ENCODE peak calls at places on chromosomes 6 and 20, in six cellular contexts. T is AG09309, C is fibroblast of lung, L is heart left ventricle, G is lung, W is neural crest cell. H is an unnamed sample.

GRCh38 chr20:57397693-57398108 is 6.5 kb downstream of the RBM38 start:
- DNase-seq in T (no peak), C (no peak), L (peak), G (no peak), W (no peak), H (no peak)

GRCh38 chr20:21557246-21557982 is 43.5 kb upstream of the NKX2-2 start:
- DNase-seq in T (no peak), C (no peak), L (no peak), G (no peak), W (no peak), H (no peak)

GRCh38 chr6:160163912-160164311 is 42.3 kb downstream of the SLC22A1 start:
- DNase-seq in T (no peak), C (no peak), L (no peak), G (no peak), W (no peak), H (no peak)

GRCh38 chr6:16216501-16217155 is 21.8 kb upstream of the GMPR start:
- DNase-seq in T (no peak), C (peak), L (peak), G (no peak), W (no peak), H (no peak)

GRCh38 chr6:91704531-91704930 is 1117.7 kb upstream of the MAP3K7 start:
- DNase-seq in T (no peak), C (peak), L (no peak), G (no peak), W (no peak), H (no peak)

GRCh38 chr6:161242779-161243693 is 30.8 kb downstream of the AGPAT4 start:
- DNase-seq in T (peak), C (peak), L (no peak), G (no peak), W (no peak), H (no peak)

GRCh38 chr6:19818805-19819204 is 18.4 kb upstream of the ID4 start:
- DNase-seq in T (no peak), C (no peak), L (no peak), G (no peak), W (no peak), H (no peak)

GRCh38 chr20:32336918-32337347 is 21.2 kb upstream of the ASXL1 start:
- DNase-seq in T (no peak), C (peak), L (no peak), G (no peak), W (no peak), H (no peak)

GRCh38 chr20:50445367-50446151 is 64.6 kb upstream of the PTPN1 start:
- DNase-seq in T (no peak), C (no peak), L (no peak), G (no peak), W (no peak), H (no peak)

GRCh38 chr6:148323344-148323743 is 19.3 kb upstream of the SASH1 start:
- DNase-seq in T (peak), C (no peak), L (no peak), G (no peak), W (no peak), H (no peak)

GRCh38 chr6:122770835-122771601 is 8.5 kb upstream of the FABP7 start:
- DNase-seq in T (no peak), C (no peak), L (no peak), G (no peak), W (no peak), H (no peak)

GRCh38 chr6:142810952-142811514 is 133.9 kb downstream of the HIVEP2 start:
- DNase-seq in T (no peak), C (peak), L (no peak), G (no peak), W (no peak), H (peak)

GRCh38 chr6:154865291-154865690 is 129.8 kb upstream of the TIAM2 start:
- DNase-seq in T (no peak), C (peak), L (no peak), G (no peak), W (no peak), H (no peak)

GRCh38 chr20:37071481-37071911 is 24.3 kb downstream of the RBL1 start:
- DNase-seq in T (peak), C (peak), L (no peak), G (no peak), W (no peak), H (no peak)

GRCh38 chr6:101429291-101429690 is 35.8 kb downstream of the GRIK2 start:
- DNase-seq in T (no peak), C (peak), L (no peak), G (no peak), W (no peak), H (no peak)

GRCh38 chr6:125073071-125073470 is 80.5 kb upstream of the TPD52L1 start:
- DNase-seq in T (no peak), C (peak), L (no peak), G (no peak), W (no peak), H (no peak)

GRCh38 chr6:137087902-137088301 is 43.1 kb upstream of the IL20RA start:
- DNase-seq in T (no peak), C (no peak), L (no peak), G (no peak), W (no peak), H (no peak)

GRCh38 chr6:85452441-85452881 is 2.6 kb downstream of the NT5E start:
- DNase-seq in T (peak), C (peak), L (no peak), G (no peak), W (no peak), H (peak)

GRCh38 chr6:42307141-42307470 is 89.4 kb upstream of the MRPS10 start:
- DNase-seq in T (no peak), C (no peak), L (no peak), G (no peak), W (no peak), H (no peak)

GRCh38 chr20:53244711-53245110 is 272.6 kb downstream of the TSHZ2 start:
- DNase-seq in T (no peak), C (peak), L (no peak), G (no peak), W (no peak), H (no peak)

GRCh38 chr6:40054602-40055001 is 120.3 kb upstream of the MOCS1 start:
- DNase-seq in T (no peak), C (no peak), L (no peak), G (no peak), W (no peak), H (no peak)

GRCh38 chr6:53095716-53096115 is 30.5 kb downstream of the FBXO9 start:
- DNase-seq in T (no peak), C (peak), L (no peak), G (no peak), W (no peak), H (no peak)

GRCh38 chr6:100300221-100300736 is 164.4 kb downstream of the SIM1 start:
- DNase-seq in T (peak), C (peak), L (no peak), G (no peak), W (no peak), H (peak)

GRCh38 chr6:1896897-1897296 is 287.2 kb downstream of the FOXC1 start:
- DNase-seq in T (no peak), C (no peak), L (no peak), G (no peak), W (no peak), H (no peak)

GRCh38 chr6:137231895-137232294 is 12.7 kb upstream of the IFNGR1 start:
- DNase-seq in T (no peak), C (no peak), L (no peak), G (no peak), W (no peak), H (no peak)

GRCh38 chr6:128327890-128328289 is 192.5 kb downstream of the PTPRK start:
- DNase-seq in T (no peak), C (no peak), L (no peak), G (no peak), W (no peak), H (no peak)

GRCh38 chr20:24762791-24763350 is 186.2 kb upstream of the CST7 start:
- DNase-seq in T (no peak), C (no peak), L (no peak), G (no peak), W (no peak), H (no peak)

GRCh38 chr6:156359912-156360311 is 417.3 kb upstream of the ARID1B start:
- DNase-seq in T (no peak), C (no peak), L (no peak), G (no peak), W (no peak), H (no peak)
- TF ChIP-seq CTCF in T (peak), C (no peak), L (no peak), G (no peak), W (peak), H (peak)

GRCh38 chr6:132830236-132830799 is 15.9 kb downstream of the RPS12 start:
- DNase-seq in T (no peak), C (peak), L (no peak), G (no peak), W (no peak), H (no peak)
- TF ChIP-seq CTCF in T (peak), C (peak), L (peak), G (no peak), W (peak), H (peak)

DNA sequence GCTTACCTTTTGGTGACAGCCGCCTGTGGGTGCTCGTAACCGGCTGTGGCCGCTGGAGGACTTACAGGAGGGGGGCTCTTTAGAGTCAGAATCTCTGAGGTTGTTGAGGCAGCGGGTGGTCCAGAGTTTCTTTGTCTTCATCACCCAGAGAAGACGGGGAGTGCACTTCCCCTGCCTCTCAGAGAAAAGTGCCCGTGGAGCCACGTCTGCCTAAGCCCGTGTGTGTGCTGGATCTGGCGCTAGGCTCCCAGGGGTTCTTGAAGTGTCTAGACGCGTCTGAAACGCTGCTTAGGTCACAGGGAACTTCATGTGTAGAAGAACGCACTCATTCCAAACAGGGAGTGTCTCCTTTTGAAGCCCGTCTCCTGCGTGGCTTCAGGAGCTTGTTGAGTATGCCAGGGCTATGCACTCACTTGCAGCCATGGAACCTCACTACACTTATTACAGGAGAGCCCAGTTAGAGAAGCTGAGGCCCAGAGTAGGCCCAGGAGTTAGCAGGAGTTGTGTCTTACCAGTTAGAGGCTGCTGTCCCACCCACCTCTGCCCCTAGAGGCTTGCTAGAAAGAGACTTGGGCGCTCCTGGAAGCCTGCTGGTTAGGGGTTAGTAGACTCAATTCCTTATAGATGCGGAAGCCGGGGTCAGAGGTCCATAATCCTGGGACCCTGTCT is 1.3 kb downstream of the LSM14B start:
- DNase-seq in T (no peak), C (peak), L (no peak), G (peak), W (no peak), H (no peak)
- TF ChIP-seq CTCF in T (no peak), C (peak), L (no peak), G (no peak), W (no peak), H (no peak)

DNA sequence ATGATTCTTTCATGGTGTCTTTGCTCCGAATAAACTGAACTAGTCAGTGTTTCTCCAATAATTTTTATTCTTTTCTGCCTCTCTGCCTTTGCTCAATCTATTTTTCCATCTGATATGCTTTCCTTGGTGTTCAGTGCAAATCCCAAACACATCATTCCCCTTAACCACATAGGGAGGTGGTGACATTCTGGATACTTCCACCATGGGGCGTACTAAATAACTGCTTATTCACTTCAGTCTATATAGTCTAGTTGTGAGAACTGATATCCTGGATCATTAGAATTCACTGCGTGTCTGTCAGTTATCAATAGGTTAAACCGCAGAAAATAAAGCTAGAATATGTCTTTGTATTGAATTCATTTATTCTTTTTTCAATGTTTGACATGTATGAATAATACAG is 83.1 kb downstream of the KCNQ5 start:
- DNase-seq in T (no peak), C (no peak), L (no peak), G (no peak), W (no peak), H (no peak)
- TF ChIP-seq CTCF in T (peak), C (peak), L (no peak), G (no peak), W (no peak), H (no peak)

DNA sequence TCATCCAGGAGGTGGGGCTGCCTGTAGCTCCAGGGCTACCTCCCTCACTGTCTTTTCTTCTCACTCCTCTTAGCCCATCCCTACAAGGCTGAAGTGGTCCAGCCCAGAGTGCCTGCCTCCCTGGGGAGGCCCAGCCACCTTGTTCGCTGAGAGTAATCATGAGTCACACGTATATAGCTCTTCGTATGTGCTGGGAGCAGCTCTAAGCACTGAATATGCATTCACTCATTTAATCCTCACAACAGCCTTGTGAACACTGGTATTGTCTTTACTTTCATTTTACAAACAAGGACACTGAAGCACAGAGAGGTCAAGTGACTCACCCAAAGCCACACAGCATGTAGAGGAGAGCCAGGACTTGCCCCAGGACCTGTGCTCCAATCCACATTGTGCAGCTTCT is 14.7 kb upstream of the CCDC167 start:
- DNase-seq in T (no peak), C (peak), L (no peak), G (no peak), W (no peak), H (no peak)
- TF ChIP-seq CTCF in T (no peak), C (no peak), L (no peak), G (no peak), W (no peak), H (no peak)

DNA sequence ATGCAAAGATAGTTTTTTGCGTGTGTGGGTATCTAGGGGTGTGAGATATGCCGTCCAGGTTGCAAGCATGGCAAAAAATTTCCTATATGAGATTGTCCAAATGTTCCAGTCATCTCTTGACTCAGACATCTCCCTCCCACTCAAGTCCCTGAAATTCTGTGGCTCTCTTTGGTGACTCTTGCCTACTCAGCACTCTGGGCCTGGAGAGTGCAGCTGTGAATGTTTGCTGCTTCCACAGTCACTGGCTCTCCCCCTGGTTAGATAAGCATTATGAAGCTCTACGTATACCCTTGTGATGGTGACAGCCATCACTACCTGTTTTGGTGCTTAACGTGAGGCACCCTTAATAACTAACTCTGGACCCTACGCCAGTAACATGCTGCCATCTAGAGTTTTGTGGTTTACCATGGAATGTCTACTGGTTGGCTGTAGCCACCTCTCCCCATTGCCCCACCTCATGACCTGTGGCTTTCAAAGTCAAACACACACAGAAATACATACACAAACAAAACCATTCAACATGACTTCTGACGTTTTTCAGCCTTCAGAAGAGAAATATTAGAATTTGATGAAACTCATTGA is 621.9 kb upstream of the CITED2 start:
- DNase-seq in T (no peak), C (peak), L (no peak), G (no peak), W (no peak), H (no peak)
- TF ChIP-seq CTCF in T (no peak), C (no peak), L (no peak), G (no peak), W (peak), H (no peak)

DNA sequence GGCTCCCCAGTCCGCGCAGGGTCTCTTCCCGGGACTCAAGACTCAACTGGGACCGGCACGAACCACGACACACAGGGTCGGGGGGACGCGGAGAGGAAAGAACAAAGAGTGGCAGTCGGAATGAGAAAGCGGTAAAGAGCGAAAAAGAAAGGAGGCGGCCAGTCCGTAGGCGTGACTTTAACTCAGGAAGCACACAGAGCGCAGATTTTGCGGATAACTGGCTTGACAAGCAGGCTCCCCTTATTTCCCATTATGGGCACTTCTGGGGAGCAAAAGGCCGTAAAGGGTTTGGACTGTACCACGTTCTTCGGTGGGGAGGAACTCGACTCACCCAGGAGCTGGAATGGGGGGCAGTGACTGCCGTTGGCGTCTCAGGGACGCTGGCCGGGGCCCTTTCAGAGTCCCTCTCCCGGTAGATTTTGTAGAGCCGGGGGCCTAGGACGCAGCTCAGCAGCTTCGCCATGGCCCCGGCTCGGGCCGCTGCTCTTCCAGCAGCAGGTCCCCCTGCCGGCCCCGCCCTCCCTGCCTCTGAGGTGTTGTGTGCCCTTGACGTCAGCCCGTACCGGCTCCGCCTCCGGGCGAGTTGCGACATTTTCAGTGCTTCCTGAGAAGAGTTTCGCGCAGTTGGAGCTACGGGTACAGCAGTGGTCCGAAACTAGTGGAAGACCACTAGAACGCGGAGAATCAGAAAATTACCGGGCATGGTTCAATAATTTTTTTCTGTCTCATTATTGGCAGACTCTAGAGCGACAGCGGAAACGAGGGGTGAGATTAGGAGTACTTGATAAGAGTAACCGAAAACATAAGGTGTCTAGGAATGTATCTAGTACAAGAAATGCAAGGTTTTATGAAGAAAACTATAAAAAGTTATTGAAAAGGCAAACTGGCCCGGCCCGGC is at the start of gene ABHD16A:
- DNase-seq in T (peak), C (peak), L (peak), G (peak), W (peak), H (peak)
- TF ChIP-seq CTCF in T (peak), C (no peak), L (no peak), G (peak), W (peak), H (no peak)

GRCh38 chr6:131244942-131245341 is 109.7 kb downstream of the AKAP7 start:
- DNase-seq in T (no peak), C (no peak), L (no peak), G (no peak), W (no peak), H (no peak)
- TF ChIP-seq CTCF in T (no peak), C (no peak), L (no peak), G (no peak), W (no peak), H (no peak)

DNA sequence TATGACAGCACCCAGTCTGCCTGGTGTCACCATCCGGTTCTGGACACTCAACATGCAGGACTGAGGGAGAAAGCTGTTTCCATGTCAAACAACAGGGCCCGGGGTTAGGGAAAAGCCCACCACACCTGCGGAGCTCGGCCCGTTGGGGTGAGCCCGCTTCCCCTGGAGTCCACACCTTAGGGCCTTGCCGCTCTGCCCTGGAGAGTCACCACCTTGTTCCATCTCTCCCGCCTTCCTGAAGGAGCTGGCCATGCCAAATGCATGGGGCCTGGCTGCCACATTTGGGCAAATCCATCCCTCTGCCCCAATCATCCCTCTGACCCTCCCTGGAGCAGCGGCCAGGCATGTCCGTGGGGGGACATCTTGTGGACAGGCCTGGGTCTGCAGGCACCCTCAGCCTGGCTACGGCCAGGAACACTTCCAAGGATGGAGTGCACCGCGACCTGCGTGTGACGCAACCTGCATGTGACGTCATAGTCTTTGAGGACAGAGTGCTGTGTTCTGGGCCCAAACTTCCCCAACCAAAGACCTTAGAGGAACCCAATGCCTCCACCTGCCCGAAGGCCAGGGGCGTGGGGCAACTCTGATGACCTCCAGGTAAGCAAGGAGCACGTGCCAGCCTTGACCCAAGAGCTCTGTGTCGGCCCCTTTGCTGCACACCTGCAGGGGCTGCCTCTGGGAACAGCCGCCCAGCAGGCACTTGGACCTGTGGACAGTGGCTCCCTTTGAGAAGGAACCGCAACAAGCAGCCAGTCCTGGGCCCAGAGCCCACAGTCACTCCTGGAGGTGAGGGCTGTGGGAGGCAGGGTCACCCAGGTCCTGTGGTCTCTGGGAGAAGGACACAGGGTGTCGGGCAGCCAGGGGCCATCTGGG is 1.7 kb downstream of the CABLES2 start:
- DNase-seq in T (no peak), C (peak), L (no peak), G (peak), W (peak), H (no peak)
- TF ChIP-seq CTCF in T (peak), C (peak), L (peak), G (peak), W (peak), H (peak)